ENCODE peak calls at places on chromosome 4, in four cellular contexts. X is heart left ventricle, T is HepG2, J is left ventricle myocardium inferior. W is an unnamed sample. For H3K36me3, the result is how much of the 10 kb centered on the place peaks cover.

GRCh38 chr4:49036528-49036927 is 50.5 kb downstream of the CWH43 start:
- DNase-seq in X (no peak), T (no peak), J (no peak), W (no peak)

GRCh38 chr4:76614589-76614988 is 179.6 kb downstream of the SHROOM3 start:
- DNase-seq in X (no peak), T (no peak), J (no peak), W (no peak)

GRCh38 chr4:188714907-188715306 is 575.7 kb downstream of the TRIML1 start:
- DNase-seq in X (no peak), T (no peak), J (no peak), W (no peak)

GRCh38 chr4:18063079-18063478 is 41.5 kb upstream of the LCORL start:
- DNase-seq in X (no peak), T (no peak), J (no peak), W (no peak)

GRCh38 chr4:89482248-89482647 is 174.6 kb upstream of the GPRIN3 start:
- DNase-seq in X (no peak), T (peak), J (no peak), W (no peak)

GRCh38 chr4:98318521-98318920 is 57.3 kb downstream of the RAP1GDS1 start:
- DNase-seq in X (no peak), T (peak), J (no peak), W (no peak)

GRCh38 chr4:112214397-112215264 is 17.0 kb upstream of the AP1AR start:
- DNase-seq in X (no peak), T (peak), J (no peak), W (no peak)

GRCh38 chr4:142404191-142404611 is 441.9 kb downstream of the INPP4B start:
- DNase-seq in X (no peak), T (no peak), J (no peak), W (no peak)

DNA sequence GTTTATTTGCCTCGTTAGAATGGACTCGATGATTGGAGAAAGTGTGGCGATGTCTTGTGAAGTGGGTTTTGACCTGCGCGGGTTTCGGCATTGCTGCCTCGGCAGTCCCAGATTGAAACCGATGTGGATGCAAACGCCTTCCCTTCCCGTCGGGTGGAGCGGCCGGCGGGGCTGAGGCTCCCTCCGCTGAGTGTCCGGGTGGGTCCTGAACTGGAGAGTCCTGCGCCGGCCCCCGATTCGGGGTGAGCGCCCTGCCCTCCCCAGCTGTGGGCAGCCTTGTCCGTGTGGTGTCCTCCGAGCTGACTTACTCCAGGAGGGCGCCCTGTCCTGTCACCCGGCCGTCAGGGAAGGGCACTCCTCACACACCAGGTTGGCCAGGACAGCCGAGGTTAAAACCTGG is 75.3 kb upstream of the PSAPL1 start:
- DNase-seq in X (no peak), T (no peak), J (no peak), W (no peak)
- H3K4me3 ChIP-seq in X (no peak), T (no peak), J (no peak), W (no peak)

DNA sequence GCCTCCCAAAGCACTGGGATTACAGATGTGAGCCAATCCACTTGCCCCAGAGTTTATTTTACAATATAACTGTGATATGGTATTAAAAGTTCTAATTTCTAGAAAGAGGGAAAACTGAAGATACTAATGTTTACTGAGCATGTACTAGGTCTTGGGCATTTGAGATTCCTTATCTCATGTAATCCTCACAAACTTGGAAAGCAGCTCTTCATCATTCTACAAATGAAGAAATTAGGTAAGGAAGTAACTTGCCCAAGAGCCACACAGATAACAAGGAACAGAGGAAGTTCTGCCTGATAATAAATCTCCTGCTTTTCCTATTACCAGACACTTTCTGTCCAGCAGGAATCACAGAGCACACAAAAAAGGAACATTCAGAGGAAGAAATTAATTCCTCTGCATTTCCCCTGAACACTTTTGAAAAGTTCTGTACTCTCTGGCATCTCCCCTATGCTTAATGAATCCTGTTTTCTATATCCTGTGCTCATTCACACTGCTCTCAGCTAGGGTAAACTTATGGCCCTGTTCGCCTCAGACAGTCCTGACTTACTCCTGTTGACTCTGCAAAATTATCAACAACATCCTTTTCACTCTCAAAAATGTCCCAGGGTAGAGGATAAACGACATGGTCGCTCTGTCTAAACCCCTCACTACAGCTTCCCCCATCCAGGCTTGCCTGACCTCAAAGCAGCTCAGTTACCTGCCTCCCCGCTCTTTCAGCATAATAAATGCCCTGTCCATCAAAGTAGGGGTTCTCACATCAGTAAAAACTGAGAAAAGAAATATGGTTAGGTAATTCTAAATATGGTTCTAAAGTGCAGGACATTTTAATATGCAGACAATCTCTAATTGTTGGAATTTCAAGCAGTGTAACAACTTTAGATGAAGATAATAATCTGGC is 13.7 kb downstream of the SH3RF1 start:
- DNase-seq in X (no peak), T (no peak), J (no peak), W (no peak)
- H3K27ac ChIP-seq in X (no peak), T (no peak), J (peak), W (no peak)

GRCh38 chr4:78451407-78451806 is 100.2 kb upstream of the ANXA3 start:
- DNase-seq in X (no peak), T (no peak), J (no peak), W (no peak)
- H3K36me3 ChIP-seq in X (under half), T (half or more), J (under half), W (under half)

GRCh38 chr4:38987491-38987890 is 44.7 kb downstream of the TMEM156 start:
- DNase-seq in X (no peak), T (no peak), J (no peak), W (no peak)

GRCh38 chr4:38982356-38983095 is 49.7 kb downstream of the TMEM156 start:
- DNase-seq in X (no peak), T (no peak), J (no peak), W (no peak)

GRCh38 chr4:38983756-38984647 is 48.2 kb downstream of the TMEM156 start:
- DNase-seq in X (no peak), T (peak), J (no peak), W (no peak)

GRCh38 chr4:38989487-38989886 is 42.7 kb downstream of the TMEM156 start:
- DNase-seq in X (no peak), T (no peak), J (no peak), W (no peak)

GRCh38 chr4:38985363-38986065 is 46.7 kb downstream of the TMEM156 start:
- DNase-seq in X (no peak), T (no peak), J (no peak), W (no peak)
- H3K4me3 ChIP-seq in X (no peak), T (no peak), J (no peak), W (no peak)

GRCh38 chr4:168866635-168867034 is 143.4 kb downstream of the CBR4 start:
- DNase-seq in X (no peak), T (no peak), J (no peak), W (no peak)

GRCh38 chr4:168867128-168867527 is 142.9 kb downstream of the CBR4 start:
- DNase-seq in X (no peak), T (no peak), J (no peak), W (no peak)

GRCh38 chr4:168871686-168872085 is 138.4 kb downstream of the CBR4 start:
- DNase-seq in X (no peak), T (no peak), J (no peak), W (no peak)

GRCh38 chr4:168868044-168868855 is 141.8 kb downstream of the CBR4 start:
- DNase-seq in X (no peak), T (no peak), J (no peak), W (peak)

DNA sequence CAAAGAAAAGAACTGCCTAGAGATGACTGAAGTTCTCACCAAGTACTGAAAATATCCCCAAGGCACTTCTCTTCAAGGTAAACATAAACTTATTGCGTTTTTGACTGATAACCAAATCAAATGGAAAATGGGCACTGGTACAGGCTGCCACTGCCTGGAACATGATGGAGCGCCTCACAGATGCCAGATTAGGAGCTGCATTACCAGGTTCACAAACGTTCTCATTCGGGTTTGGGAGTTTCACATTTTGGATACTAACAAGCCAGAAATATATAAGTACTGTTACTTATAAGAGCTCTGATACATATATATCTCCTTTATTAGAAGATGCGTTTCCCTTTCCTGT is 141.2 kb downstream of the CBR4 start:
- DNase-seq in X (no peak), T (no peak), J (no peak), W (no peak)
- H3K27ac ChIP-seq in X (peak), T (no peak), J (peak), W (peak)

GRCh38 chr4:122762966-122763716 is 30.6 kb downstream of the BBS12 start:
- DNase-seq in X (no peak), T (no peak), J (no peak), W (no peak)

GRCh38 chr4:122759639-122760310 is 27.3 kb downstream of the BBS12 start:
- DNase-seq in X (no peak), T (no peak), J (no peak), W (no peak)

GRCh38 chr4:122764808-122765189 is 32.3 kb downstream of the BBS12 start:
- DNase-seq in X (no peak), T (no peak), J (no peak), W (no peak)

GRCh38 chr4:122764071-122764807 is 31.7 kb downstream of the BBS12 start:
- DNase-seq in X (no peak), T (no peak), J (no peak), W (no peak)

GRCh38 chr4:122762520-122762919 is 30.0 kb downstream of the BBS12 start:
- DNase-seq in X (no peak), T (peak), J (no peak), W (no peak)
- H3K36me3 ChIP-seq in X (under half), T (under half), J (under half), W (under half)

DNA sequence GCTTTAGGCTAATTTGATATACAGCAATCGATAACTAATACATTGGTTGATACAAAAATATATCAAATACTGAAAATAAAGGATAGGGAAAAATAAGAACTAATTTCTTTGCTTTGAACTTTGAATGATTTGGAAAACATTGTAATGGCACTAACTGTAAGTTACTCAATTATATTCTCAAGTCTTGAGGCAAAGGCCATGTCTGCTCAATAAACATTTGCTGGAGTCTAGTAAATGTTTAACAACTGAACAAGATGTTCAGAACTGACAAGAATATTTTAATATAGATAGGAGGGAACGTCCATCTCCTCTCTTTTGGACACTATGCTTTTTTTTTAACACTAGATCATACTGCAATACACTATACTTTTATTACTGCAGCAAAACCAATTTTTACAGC is 76.3 kb downstream of the PRSS12 start:
- DNase-seq in X (no peak), T (peak), J (no peak), W (no peak)
- H3K4me3 ChIP-seq in X (no peak), T (peak), J (no peak), W (no peak)